ENCODE peak calls at places on chromosomes 6 and 20, in six cellular contexts. X, G, N, T, Q and F are unnamed samples.

GRCh38 chr6:134888316-134888715 is 61.6 kb downstream of the ALDH8A1 start:
- DNase-seq in Q (no peak), X (no peak), T (no peak), N (no peak), G (no peak), F (no peak)

GRCh38 chr6:156992396-156992795 is 215.2 kb downstream of the ARID1B start:
- DNase-seq in G (no peak), Q (peak; percentile 50), T (no peak), X (no peak), N (no peak), F (no peak)

GRCh38 chr6:139943391-139943790 is 568.9 kb upstream of the CITED2 start:
- DNase-seq in N (peak; percentile 44), G (no peak), X (no peak), Q (no peak), T (no peak), F (no peak)

GRCh38 chr6:45724511-45724910 is 291.1 kb downstream of the CLIC5 start:
- DNase-seq in N (no peak), Q (peak; percentile 53), G (no peak), T (peak; percentile 53), X (no peak), F (no peak)

GRCh38 chr6:170545405-170545804 is 7.7 kb downstream of the PSMB1 start:
- DNase-seq in Q (no peak), N (no peak), T (no peak), G (no peak), X (no peak), F (no peak)

GRCh38 chr20:44258226-44258890 is 11.2 kb downstream of the GDAP1L1 start:
- DNase-seq in N (no peak), X (no peak), G (no peak), Q (no peak), T (no peak), F (no peak)

GRCh38 chr6:74277749-74278148 is 581.7 kb downstream of the CD109 start:
- DNase-seq in X (no peak), G (no peak), Q (no peak), T (peak; percentile 22), N (no peak), F (no peak)

GRCh38 chr6:32668226-32668747 is 1.8 kb upstream of the HLA-DQB1 start:
- DNase-seq in G (peak; percentile 26), N (no peak), X (peak; percentile 50), Q (no peak), T (peak; percentile 48), F (no peak)

GRCh38 chr6:84489598-84489997 is 262.2 kb upstream of the CEP162 start:
- DNase-seq in T (no peak), Q (no peak), N (no peak), X (no peak), G (no peak), F (no peak)

GRCh38 chr6:161009991-161010390 is 18.4 kb downstream of the MAP3K4 start:
- DNase-seq in G (no peak), X (no peak), T (no peak), Q (no peak), N (no peak), F (no peak)

GRCh38 chr6:136403166-136403980 is 113.7 kb upstream of the BCLAF1 start:
- DNase-seq in Q (no peak), T (peak; percentile 57), N (peak; percentile 99), X (no peak), G (no peak), F (no peak)

GRCh38 chr6:52157301-52157930 is 28.8 kb upstream of the IL17A start:
- DNase-seq in G (no peak), T (no peak), N (no peak), Q (no peak), X (no peak), F (no peak)

GRCh38 chr20:32965581-32966373 is 38.5 kb downstream of the SUN5 start:
- DNase-seq in X (peak; percentile 22), T (peak; percentile 15), N (no peak), G (no peak), Q (no peak), F (peak; percentile 70)

GRCh38 chr6:101614774-101615173 is 221.3 kb downstream of the GRIK2 start:
- DNase-seq in Q (no peak), N (peak; percentile 4), X (no peak), G (no peak), T (no peak), F (no peak)

GRCh38 chr6:144064831-144065668 is 30.3 kb downstream of the SF3B5 start:
- DNase-seq in T (no peak), G (peak; percentile 70), N (no peak), X (no peak), Q (no peak), F (no peak)

GRCh38 chr6:83430606-83431544 is at the start of gene ME1:
- DNase-seq in G (peak; percentile 84), X (peak; percentile 71), T (peak; percentile 22), Q (peak; percentile 82), N (peak; percentile 90), F (peak; percentile 92)

GRCh38 chr6:85421963-85422362 is 27.9 kb upstream of the NT5E start:
- DNase-seq in G (no peak), Q (no peak), X (no peak), N (no peak), T (no peak), F (no peak)

GRCh38 chr20:3233991-3234498 is 4.9 kb downstream of the SLC4A11 start:
- DNase-seq in T (no peak), G (no peak), N (no peak), Q (no peak), X (no peak), F (no peak)

GRCh38 chr6:14804444-14805210 is 441.2 kb upstream of the JARID2 start:
- DNase-seq in N (no peak), X (peak; percentile 77), G (peak; percentile 93), T (peak; percentile 66), Q (peak; percentile 88), F (peak; percentile 43)

GRCh38 chr6:43723737-43724295 is 36.2 kb upstream of the MRPS18A start:
- DNase-seq in T (peak; percentile 66), G (peak; percentile 90), N (peak; percentile 74), X (peak; percentile 89), Q (peak; percentile 48), F (peak; percentile 92)

GRCh38 chr6:37595859-37596258 is 96.2 kb upstream of the CCDC167 start:
- DNase-seq in G (no peak), T (no peak), X (no peak), N (no peak), Q (no peak), F (no peak)

DNA sequence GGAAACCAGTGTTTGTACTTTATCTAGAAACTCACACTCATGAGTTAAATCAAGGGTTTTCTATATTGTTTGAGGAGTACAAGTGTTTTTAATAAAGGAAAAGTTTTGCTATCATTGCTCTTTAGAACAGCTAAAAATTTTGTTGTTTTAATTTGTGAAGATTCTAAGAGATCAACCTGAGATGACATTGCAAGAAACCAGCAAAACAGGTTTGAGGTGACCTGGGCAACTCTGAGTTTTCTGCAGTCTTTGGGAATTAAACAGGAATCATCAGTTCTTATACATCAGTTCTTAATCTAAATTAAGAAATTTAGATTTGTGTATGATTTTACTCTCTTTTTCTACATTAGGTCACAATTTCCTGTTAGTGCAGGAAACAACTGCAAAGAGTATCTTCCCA is 114.5 kb downstream of the JAG1 start:
- DNase-seq in G (no peak), X (no peak), N (no peak), Q (no peak), T (no peak), F (no peak)
- H3K4me3 ChIP-seq in G (no peak overlapping the region), X (no peak overlapping the region), N (no peak overlapping the region), Q (no peak overlapping the region), T (no peak overlapping the region), F (no peak overlapping the region)

DNA sequence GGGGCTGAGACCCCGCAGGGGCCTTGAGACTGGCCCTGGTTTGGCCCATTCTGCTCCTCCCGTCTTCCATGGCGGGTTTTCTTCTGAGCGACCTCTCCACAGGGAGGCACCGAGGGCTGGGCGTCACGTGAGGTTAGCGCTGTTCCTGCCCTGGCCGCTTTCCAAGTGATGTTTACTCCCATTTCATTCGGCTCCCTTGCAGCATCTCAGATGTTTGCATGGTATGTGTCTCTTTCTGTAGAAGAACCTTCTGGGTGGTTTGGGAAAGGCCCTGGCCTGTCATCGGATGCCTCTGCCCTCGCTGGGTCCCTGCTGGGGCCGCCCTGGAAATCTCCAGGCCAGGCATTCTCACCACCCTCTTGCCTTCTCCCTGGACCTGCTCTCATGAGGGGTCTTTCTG is 17.3 kb downstream of the RAMACL start:
- DNase-seq in T (no peak), N (no peak), G (no peak), Q (no peak), X (no peak), F (no peak)
- TF ChIP-seq POLR2A in T (no peak), N (no peak), G (no peak), Q (no peak), X (no peak), F (no peak)

DNA sequence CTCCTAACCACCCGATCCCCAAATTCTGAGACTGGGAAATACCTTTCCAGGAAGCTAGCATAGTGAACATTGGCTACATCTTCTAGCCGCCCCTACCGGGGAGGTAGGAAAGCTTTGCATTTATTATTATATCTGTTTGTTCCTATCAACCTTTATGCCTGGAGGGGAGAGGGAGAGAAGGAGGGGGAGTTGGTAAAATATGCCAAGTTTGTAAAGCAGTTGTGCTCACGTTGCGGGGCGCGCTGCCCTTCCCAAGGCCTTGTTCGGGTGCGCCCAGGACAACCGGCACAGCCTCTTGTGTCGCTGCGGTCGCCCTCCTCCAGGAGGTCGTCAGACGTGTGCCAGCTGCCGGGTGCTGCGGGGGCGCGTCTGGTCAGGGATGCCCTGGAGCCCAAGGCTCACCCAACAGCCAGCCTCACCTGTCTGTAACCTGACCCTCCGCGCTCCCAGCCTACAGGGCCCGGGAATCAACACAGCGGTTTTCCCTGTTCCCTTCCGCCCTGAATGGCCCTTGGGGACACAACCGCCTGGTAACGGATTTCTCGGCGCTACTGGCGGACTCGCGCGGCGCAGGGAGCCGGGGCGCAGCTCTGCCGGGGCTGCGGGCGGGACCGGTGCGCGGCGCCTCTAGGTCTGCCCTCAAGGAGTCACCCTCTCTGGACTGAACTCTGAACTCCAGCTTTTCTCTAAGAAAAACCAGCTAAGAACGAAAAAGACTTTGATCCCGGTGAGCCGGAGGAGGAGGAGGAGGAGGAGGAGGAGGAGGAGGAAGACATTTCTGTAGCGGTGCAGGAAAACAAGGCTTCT is 1.1 kb upstream of the OVOL2 start:
- DNase-seq in G (peak; percentile 56), T (peak; percentile 22), Q (no peak), X (peak; percentile 67), N (peak; percentile 20), F (no peak)
- H3K4me3 ChIP-seq in G (peak overlapping the region; percentile 49), T (peak overlapping the region; percentile 82), Q (no peak overlapping the region), X (peak overlapping the region; percentile 70), N (peak overlapping the region; percentile 65), F (no peak overlapping the region)

GRCh38 chr6:106141441-106142237 is 55.5 kb downstream of the PRDM1 start:
- DNase-seq in G (peak; percentile 58), X (no peak), Q (no peak), N (no peak), T (no peak), F (no peak)
- TF ChIP-seq POLR2A in G (no peak), X (no peak), Q (no peak), N (no peak), T (no peak), F (no peak)